ENCODE peak calls at places on chromosomes 12 and 14, in four cellular contexts. T, C, K and B are unnamed samples.

GRCh38 chr12:5976711-5977110 is 31.7 kb upstream of the ANO2 start:
- DNase-seq in T (no peak), C (no peak), K (no peak), B (no peak)

GRCh38 chr14:94494085-94494484 is 15.2 kb downstream of the SERPINA12 start:
- DNase-seq in T (no peak), C (no peak), K (no peak), B (no peak)

GRCh38 chr12:98895086-98895651 is 250.1 kb downstream of the APAF1 start:
- DNase-seq in T (peak), C (no peak), K (peak), B (no peak)

GRCh38 chr14:70662080-70662479 is 20.4 kb downstream of the TTC9 start:
- DNase-seq in T (no peak), C (no peak), K (no peak), B (no peak)

GRCh38 chr12:130484221-130484620 is 146.5 kb downstream of the PIWIL1 start:
- DNase-seq in T (no peak), C (no peak), K (no peak), B (no peak)

GRCh38 chr14:97380539-97380941 is 583.4 kb downstream of the VRK1 start:
- DNase-seq in T (no peak), C (no peak), K (no peak), B (no peak)

GRCh38 chr14:99407416-99407815 is 73.2 kb downstream of the SETD3 start:
- DNase-seq in T (no peak), C (no peak), K (no peak), B (no peak)

GRCh38 chr14:37024166-37024565 is 148.2 kb downstream of the SLC25A21 start:
- DNase-seq in T (no peak), C (no peak), K (no peak), B (no peak)

GRCh38 chr14:100980823-100981222 is 77.3 kb upstream of the RTL1 start:
- DNase-seq in T (no peak), C (no peak), K (no peak), B (no peak)

GRCh38 chr14:30284808-30285207 is 274.1 kb upstream of the G2E3 start:
- DNase-seq in T (no peak), C (no peak), K (no peak), B (no peak)